ENCODE peak calls at places on chromosome 10, in nine cellular contexts. M, W, S, G, F, L, K, T and V are unnamed samples.
A peak's percentile ranks its signal among the peaks of the same experiment; 100 is the strongest.

GRCh38 chr10:107071301-107071700 is 93.2 kb downstream of the SORCS1 start:
- DNase-seq in W (no peak), G (no peak), F (no peak), K (no peak), S (no peak), L (no peak), M (no peak), T (peak; percentile 13), V (no peak)

GRCh38 chr10:73798087-73798486 is 12.7 kb downstream of the ZSWIM8 start:
- DNase-seq in M (no peak), F (no peak), G (no peak), T (no peak), L (no peak), W (no peak), K (no peak), S (no peak), V (no peak)

GRCh38 chr10:48195803-48196202 is 78.7 kb downstream of the FRMPD2 start:
- DNase-seq in T (no peak), S (no peak), M (no peak), G (no peak), W (no peak), L (no peak), F (no peak), K (no peak), V (no peak)

GRCh38 chr10:74244097-74244685 is 93.2 kb downstream of the ADK start:
- DNase-seq in W (no peak), F (peak; percentile 81), S (peak; percentile 81), T (peak; percentile 54), G (no peak), M (no peak), K (no peak), L (no peak), V (peak; percentile 41)

GRCh38 chr10:79081353-79082034 is 12.7 kb downstream of the ZMIZ1 start:
- DNase-seq in K (no peak), T (no peak), L (peak; percentile 91), F (peak; percentile 90), W (no peak), M (no peak), G (no peak), S (peak; percentile 87), V (no peak)

GRCh38 chr10:131252586-131253276 is 58.8 kb downstream of the TCERG1L start:
- DNase-seq in S (no peak), W (no peak), T (no peak), G (peak; percentile 25), L (no peak), K (no peak), F (no peak), M (no peak), V (no peak)

GRCh38 chr10:117174439-117175214 is 22.7 kb upstream of the KCNK18 start:
- DNase-seq in L (peak; percentile 68), K (peak; percentile 72), M (peak; percentile 88), W (peak; percentile 90), S (peak; percentile 79), G (peak; percentile 81), T (peak; percentile 81), F (peak; percentile 77), V (peak; percentile 50)

GRCh38 chr10:86202226-86202625 is 164.4 kb downstream of the GRID1 start:
- DNase-seq in S (no peak), G (no peak), F (no peak), W (no peak), L (no peak), M (peak; percentile 29), K (no peak), T (no peak), V (no peak)

GRCh38 chr10:122264442-122264841 is 6.7 kb upstream of the BTBD16 start:
- DNase-seq in M (no peak), W (no peak), G (no peak), L (no peak), S (peak; percentile 36), F (peak; percentile 20), T (no peak), K (no peak), V (no peak)

GRCh38 chr10:89129850-89130396 is 77.2 kb downstream of the CH25H start:
- DNase-seq in K (no peak), T (no peak), S (peak; percentile 69), L (peak; percentile 83), F (peak; percentile 85), M (no peak), G (no peak), W (peak; percentile 42), V (no peak)

GRCh38 chr10:35392482-35393230 is 56.3 kb downstream of the CCNY start:
- DNase-seq in F (no peak), S (no peak), W (no peak), L (no peak), M (no peak), T (no peak), G (no peak), K (no peak), V (no peak)

GRCh38 chr10:127853868-127854768 is 38.6 kb downstream of the CLRN3 start:
- DNase-seq in W (peak; percentile 72), T (peak; percentile 71), F (peak; percentile 70), G (peak; percentile 71), S (peak; percentile 83), L (peak; percentile 38), K (peak; percentile 63), M (no peak), V (peak; percentile 30)

GRCh38 chr10:127852456-127852855 is 40.3 kb downstream of the CLRN3 start:
- DNase-seq in S (no peak), F (no peak), M (peak; percentile 49), G (no peak), L (no peak), W (no peak), T (no peak), K (no peak), V (no peak)

GRCh38 chr10:127855976-127856375 is 36.8 kb downstream of the CLRN3 start:
- DNase-seq in M (no peak), L (no peak), T (no peak), G (no peak), W (no peak), S (no peak), F (no peak), K (no peak), V (no peak)

GRCh38 chr10:127855584-127855881 is 37.2 kb downstream of the CLRN3 start:
- DNase-seq in K (no peak), S (no peak), L (no peak), G (no peak), F (no peak), M (no peak), T (no peak), W (no peak), V (no peak)

GRCh38 chr10:127854769-127855583 is 37.8 kb downstream of the CLRN3 start:
- DNase-seq in K (no peak), T (peak; percentile 36), L (no peak), G (no peak), W (no peak), F (no peak), S (no peak), M (no peak), V (no peak)
- H3K4me3 ChIP-seq in K (no peak overlapping the region), T (no peak overlapping the region), L (no peak overlapping the region), G (no peak overlapping the region), W (no peak overlapping the region), F (no peak overlapping the region), S (no peak overlapping the region), M (no peak overlapping the region), V (no peak overlapping the region)

GRCh38 chr10:28806481-28806880 is 129.2 kb downstream of the BAMBI start:
- DNase-seq in T (no peak), W (no peak), G (no peak), M (no peak), F (no peak), K (peak; percentile 48), S (peak; percentile 25), L (no peak), V (no peak)

GRCh38 chr10:28810062-28810870 is 132.9 kb downstream of the BAMBI start:
- DNase-seq in T (no peak), G (no peak), S (peak; percentile 42), W (no peak), M (no peak), F (peak; percentile 23), L (no peak), K (no peak), V (no peak)

GRCh38 chr10:28808693-28809092 is 131.4 kb downstream of the BAMBI start:
- DNase-seq in S (no peak), M (no peak), L (no peak), W (no peak), T (no peak), G (no peak), F (no peak), K (no peak), V (no peak)

GRCh38 chr10:28806951-28807759 is 129.8 kb downstream of the BAMBI start:
- DNase-seq in W (no peak), L (no peak), K (no peak), F (no peak), G (no peak), T (no peak), S (peak; percentile 27), M (no peak), V (no peak)

GRCh38 chr10:28807760-28808613 is 130.7 kb downstream of the BAMBI start:
- DNase-seq in G (no peak), T (no peak), K (no peak), M (no peak), L (no peak), S (peak; percentile 62), W (no peak), F (peak; percentile 9), V (no peak)
- H3K4me3 ChIP-seq in G (no peak overlapping the region), T (no peak overlapping the region), K (no peak overlapping the region), M (no peak overlapping the region), L (no peak overlapping the region), S (no peak overlapping the region), W (no peak overlapping the region), F (no peak overlapping the region), V (no peak overlapping the region)

DNA sequence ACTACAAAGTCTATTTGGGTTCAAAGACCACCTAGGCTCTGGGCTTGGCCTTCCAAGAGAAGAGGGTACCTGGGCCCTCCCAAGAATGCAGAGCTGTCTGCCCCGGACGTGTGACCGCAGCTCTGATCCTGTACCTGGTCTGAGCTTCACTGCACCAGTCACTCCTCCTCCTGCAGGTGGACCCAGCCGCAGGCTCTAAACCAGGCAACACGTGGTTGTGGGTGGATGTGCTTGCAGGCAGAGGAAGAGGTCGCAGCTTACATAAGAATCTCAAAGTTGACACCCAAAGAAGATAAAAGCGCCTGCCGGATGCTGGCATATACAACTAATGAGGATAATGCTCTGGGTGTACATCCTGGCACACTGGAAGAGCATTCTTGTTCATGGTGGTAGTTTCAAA is 9.4 kb upstream of the PFKP start:
- DNase-seq in T (no peak), F (no peak), K (no peak), L (no peak), G (no peak), W (no peak), S (no peak), M (no peak), V (no peak)
- H3K4me3 ChIP-seq in T (no peak overlapping the region), F (no peak overlapping the region), K (no peak overlapping the region), L (no peak overlapping the region), G (no peak overlapping the region), W (no peak overlapping the region), S (no peak overlapping the region), M (no peak overlapping the region), V (no peak overlapping the region)

DNA sequence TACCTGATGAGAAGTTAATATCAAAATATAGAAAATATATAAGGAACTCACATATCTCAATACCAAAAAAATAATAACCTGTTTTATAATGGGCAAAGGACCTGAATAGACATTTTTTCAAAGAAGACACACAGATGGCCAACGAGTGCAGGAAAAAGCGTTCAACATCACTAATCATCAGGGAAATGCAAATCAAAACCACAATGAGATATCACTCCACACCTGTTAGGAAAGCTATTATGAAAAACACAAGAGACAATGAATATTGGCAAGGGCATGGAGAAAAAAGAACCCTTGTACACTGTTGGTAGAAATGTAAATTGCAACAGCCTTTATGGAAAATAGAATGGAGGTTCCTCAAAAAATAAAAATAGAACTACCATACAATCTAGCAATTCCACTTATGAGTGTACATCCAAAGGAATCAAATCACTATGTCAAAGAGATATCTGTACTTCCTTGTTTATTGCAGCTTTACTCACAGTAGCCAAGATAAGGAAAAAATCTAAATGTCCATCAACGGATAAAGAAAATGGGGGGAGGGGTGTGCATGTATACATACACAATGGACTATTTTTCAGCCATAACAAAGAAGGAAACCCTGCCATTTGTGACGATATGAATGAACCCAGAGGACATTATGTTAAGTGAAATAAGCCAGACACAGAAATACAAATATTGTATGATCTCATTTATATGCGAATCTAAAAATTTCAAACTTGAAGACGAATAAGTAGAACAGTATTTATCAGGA is 3.6 kb upstream of the ALOX5 start:
- DNase-seq in K (no peak), L (no peak), G (no peak), S (no peak), W (no peak), M (no peak), F (no peak), T (no peak), V (no peak)
- H3K4me3 ChIP-seq in K (no peak overlapping the region), L (no peak overlapping the region), G (no peak overlapping the region), S (no peak overlapping the region), W (no peak overlapping the region), M (no peak overlapping the region), F (no peak overlapping the region), T (no peak overlapping the region), V (no peak overlapping the region)